ENCODE peak calls at places on chromosomes 1 and 21, in seven cellular contexts. One of them, this sample, is unnamed.
A peak's percentile ranks its signal among the peaks of the same experiment; 100 is the strongest.

GRCh38 chr1:246567258-246568235 is 1.3 kb downstream of the CNST start:
- DNase-seq in neuronal stem cell: no peak
- DNase-seq in IMR-90: peak; percentile 87
- DNase-seq in mesenchymal stem cell: peak; percentile 89
- DNase-seq in mesendoderm: peak; percentile 62
- DNase-seq in trophoblast cell: peak; percentile 59
- DNase-seq in H9: no peak
- DNase-seq in this sample: no peak

GRCh38 chr1:213552045-213552444 is 435.7 kb upstream of the PROX1 start:
- DNase-seq in trophoblast cell: no peak
- DNase-seq in IMR-90: no peak
- DNase-seq in neuronal stem cell: no peak
- DNase-seq in mesendoderm: no peak
- DNase-seq in mesenchymal stem cell: no peak
- DNase-seq in H9: no peak
- DNase-seq in this sample: no peak

GRCh38 chr1:119286587-119287181 is 81.9 kb upstream of the HAO2 start:
- DNase-seq in mesendoderm: peak; percentile 81
- DNase-seq in trophoblast cell: no peak
- DNase-seq in H9: peak; percentile 70
- DNase-seq in neuronal stem cell: peak; percentile 33
- DNase-seq in IMR-90: peak; percentile 4
- DNase-seq in mesenchymal stem cell: peak; percentile 33
- DNase-seq in this sample: peak; percentile 66

GRCh38 chr1:231106347-231106746 is 55.5 kb upstream of the TRIM67 start:
- DNase-seq in neuronal stem cell: no peak
- DNase-seq in trophoblast cell: no peak
- DNase-seq in H9: no peak
- DNase-seq in mesendoderm: no peak
- DNase-seq in IMR-90: peak; percentile 66
- DNase-seq in mesenchymal stem cell: peak; percentile 59
- DNase-seq in this sample: no peak

GRCh38 chr21:45384656-45385548 is 20.1 kb upstream of the COL18A1 start:
- DNase-seq in neuronal stem cell: no peak
- DNase-seq in mesenchymal stem cell: no peak
- DNase-seq in H9: no peak
- DNase-seq in trophoblast cell: no peak
- DNase-seq in IMR-90: no peak
- DNase-seq in mesendoderm: no peak
- DNase-seq in this sample: no peak

GRCh38 chr1:25030674-25031589 is 100.9 kb upstream of the RUNX3 start:
- DNase-seq in mesenchymal stem cell: no peak
- DNase-seq in H9: no peak
- DNase-seq in neuronal stem cell: no peak
- DNase-seq in mesendoderm: no peak
- DNase-seq in IMR-90: peak; percentile 23
- DNase-seq in trophoblast cell: no peak
- DNase-seq in this sample: no peak

GRCh38 chr1:61287734-61288133 is 205.4 kb downstream of the NFIA start:
- DNase-seq in H9: no peak
- DNase-seq in neuronal stem cell: no peak
- DNase-seq in trophoblast cell: no peak
- DNase-seq in mesendoderm: no peak
- DNase-seq in mesenchymal stem cell: no peak
- DNase-seq in IMR-90: peak; percentile 79
- DNase-seq in this sample: no peak

GRCh38 chr1:10628685-10629084 is 153.9 kb downstream of the PEX14 start:
- DNase-seq in trophoblast cell: no peak
- DNase-seq in mesenchymal stem cell: no peak
- DNase-seq in neuronal stem cell: no peak
- DNase-seq in mesendoderm: no peak
- DNase-seq in IMR-90: peak; percentile 40
- DNase-seq in H9: no peak
- DNase-seq in this sample: no peak

GRCh38 chr1:166937329-166937728 is 38.0 kb downstream of the ILDR2 start:
- DNase-seq in mesenchymal stem cell: no peak
- DNase-seq in mesendoderm: no peak
- DNase-seq in IMR-90: no peak
- DNase-seq in neuronal stem cell: no peak
- DNase-seq in H9: no peak
- DNase-seq in trophoblast cell: no peak
- DNase-seq in this sample: no peak

GRCh38 chr1:194347184-194347583 is 1160.8 kb upstream of the B3GALT2 start:
- DNase-seq in H9: no peak
- DNase-seq in trophoblast cell: no peak
- DNase-seq in mesendoderm: peak; percentile 2
- DNase-seq in neuronal stem cell: no peak
- DNase-seq in IMR-90: peak; percentile 22
- DNase-seq in mesenchymal stem cell: no peak
- DNase-seq in this sample: no peak

GRCh38 chr1:161792740-161793139 is 26.6 kb downstream of the ATF6 start:
- DNase-seq in IMR-90: peak; percentile 93
- DNase-seq in mesenchymal stem cell: peak; percentile 80
- DNase-seq in trophoblast cell: peak; percentile 13
- DNase-seq in H9: no peak
- DNase-seq in mesendoderm: peak; percentile 68
- DNase-seq in neuronal stem cell: peak; percentile 20
- DNase-seq in this sample: no peak

GRCh38 chr1:46516551-46516950 is 26.9 kb downstream of the DMBX1 start:
- DNase-seq in mesendoderm: no peak
- DNase-seq in H9: no peak
- DNase-seq in IMR-90: no peak
- DNase-seq in neuronal stem cell: no peak
- DNase-seq in mesenchymal stem cell: no peak
- DNase-seq in trophoblast cell: no peak
- DNase-seq in this sample: no peak

GRCh38 chr1:233386336-233386735 is 58.8 kb downstream of the MAP3K21 start:
- DNase-seq in neuronal stem cell: no peak
- DNase-seq in trophoblast cell: no peak
- DNase-seq in H9: no peak
- DNase-seq in IMR-90: no peak
- DNase-seq in mesenchymal stem cell: no peak
- DNase-seq in mesendoderm: no peak
- DNase-seq in this sample: no peak

GRCh38 chr21:41715649-41716321 is 51.1 kb downstream of the RIPK4 start:
- DNase-seq in trophoblast cell: peak; percentile 95
- DNase-seq in mesenchymal stem cell: no peak
- DNase-seq in IMR-90: no peak
- DNase-seq in neuronal stem cell: no peak
- DNase-seq in mesendoderm: peak; percentile 93
- DNase-seq in H9: no peak
- DNase-seq in this sample: no peak

GRCh38 chr1:77925536-77925935 is 37.1 kb downstream of the NEXN start:
- DNase-seq in trophoblast cell: no peak
- DNase-seq in mesenchymal stem cell: no peak
- DNase-seq in mesendoderm: no peak
- DNase-seq in IMR-90: peak; percentile 47
- DNase-seq in neuronal stem cell: no peak
- DNase-seq in H9: no peak
- DNase-seq in this sample: no peak

GRCh38 chr1:214548988-214549387 is 2.4 kb downstream of the PTPN14 start:
- DNase-seq in neuronal stem cell: no peak
- DNase-seq in IMR-90: peak; percentile 63
- DNase-seq in mesendoderm: no peak
- DNase-seq in H9: no peak
- DNase-seq in mesenchymal stem cell: peak; percentile 61
- DNase-seq in trophoblast cell: no peak
- DNase-seq in this sample: no peak

DNA sequence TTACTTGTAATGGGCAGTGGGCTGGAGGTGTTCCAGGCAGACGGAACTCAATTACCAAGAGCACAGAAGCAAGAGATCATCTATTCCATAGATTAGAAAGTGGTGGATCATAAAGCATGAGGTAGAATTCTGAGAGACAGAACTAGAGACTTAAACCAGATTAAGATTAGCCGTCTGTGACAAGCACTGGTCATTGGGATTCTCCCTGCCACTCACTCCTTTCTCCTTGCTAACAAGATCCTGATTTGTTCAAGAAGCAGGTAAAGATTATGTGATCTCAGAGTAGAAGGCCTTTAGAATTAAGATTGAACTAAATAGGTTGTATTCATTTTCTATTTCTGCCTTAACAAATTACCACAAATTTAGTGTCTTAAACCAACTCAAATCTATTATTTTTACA is 1.5 kb upstream of the HSPA13 start:
- DNase-seq in mesenchymal stem cell: no peak
- DNase-seq in H9: no peak
- DNase-seq in trophoblast cell: no peak
- DNase-seq in mesendoderm: no peak
- DNase-seq in neuronal stem cell: no peak
- DNase-seq in IMR-90: no peak
- DNase-seq in this sample: no peak
- H2AK5ac ChIP-seq in mesenchymal stem cell: no peak overlapping the region
- H2AK5ac ChIP-seq in H9: no peak overlapping the region
- H2AK5ac ChIP-seq in trophoblast cell: no peak overlapping the region
- H2AK5ac ChIP-seq in mesendoderm: no peak overlapping the region
- H2AK5ac ChIP-seq in neuronal stem cell: no peak overlapping the region
- H2AK5ac ChIP-seq in IMR-90: no peak overlapping the region
- H2AK5ac ChIP-seq in this sample: no peak overlapping the region

DNA sequence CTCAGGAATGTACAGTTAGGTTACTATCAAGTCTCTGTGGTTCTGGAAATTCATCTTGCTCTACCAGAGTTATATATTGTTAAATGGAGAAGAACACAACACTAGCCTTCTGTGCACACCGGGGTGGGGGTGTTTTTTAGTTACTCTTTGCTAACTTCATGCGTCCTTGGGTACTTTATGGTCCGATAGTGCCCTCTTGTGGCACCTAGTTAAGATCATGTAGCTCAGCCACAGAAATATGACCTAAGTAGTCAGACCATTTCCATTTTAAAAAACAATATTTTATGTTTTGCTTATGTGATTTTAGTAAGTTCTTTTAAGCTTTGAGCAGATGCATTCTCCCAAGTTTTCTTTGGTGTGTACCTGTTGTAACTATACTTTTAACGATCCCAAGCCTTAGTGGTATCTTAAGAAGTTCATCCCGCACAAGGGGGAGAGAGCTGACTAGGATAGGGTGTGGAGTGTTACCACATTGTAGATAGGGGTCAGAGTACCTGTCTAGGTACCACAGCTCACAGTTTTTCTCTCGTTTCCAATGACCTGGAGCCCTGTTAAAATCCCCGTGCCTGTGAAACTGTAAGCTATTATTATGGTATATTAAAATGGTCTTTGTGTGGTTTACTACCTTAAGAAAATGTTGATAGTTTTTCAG is 20.6 kb upstream of the SH3D21 start:
- DNase-seq in neuronal stem cell: peak; percentile 79
- DNase-seq in mesendoderm: peak; percentile 89
- DNase-seq in trophoblast cell: peak; percentile 64
- DNase-seq in mesenchymal stem cell: peak; percentile 89
- DNase-seq in H9: peak; percentile 48
- DNase-seq in IMR-90: peak; percentile 92
- DNase-seq in this sample: peak; percentile 53
- H2AK5ac ChIP-seq in neuronal stem cell: no peak overlapping the region
- H2AK5ac ChIP-seq in mesendoderm: no peak overlapping the region
- H2AK5ac ChIP-seq in trophoblast cell: no peak overlapping the region
- H2AK5ac ChIP-seq in mesenchymal stem cell: no peak overlapping the region
- H2AK5ac ChIP-seq in H9: no peak overlapping the region
- H2AK5ac ChIP-seq in IMR-90: no peak overlapping the region
- H2AK5ac ChIP-seq in this sample: no peak overlapping the region

GRCh38 chr1:183905497-183905896 is 100.6 kb downstream of the RGL1 start:
- DNase-seq in mesenchymal stem cell: no peak
- DNase-seq in neuronal stem cell: no peak
- DNase-seq in trophoblast cell: no peak
- DNase-seq in H9: no peak
- DNase-seq in IMR-90: no peak
- DNase-seq in mesendoderm: no peak
- DNase-seq in this sample: no peak

GRCh38 chr1:183901748-183902341 is 96.9 kb downstream of the RGL1 start:
- DNase-seq in IMR-90: peak; percentile 34
- DNase-seq in neuronal stem cell: no peak
- DNase-seq in H9: no peak
- DNase-seq in mesendoderm: no peak
- DNase-seq in trophoblast cell: no peak
- DNase-seq in mesenchymal stem cell: no peak
- DNase-seq in this sample: no peak

GRCh38 chr1:183898610-183899009 is 93.7 kb downstream of the RGL1 start:
- DNase-seq in H9: no peak
- DNase-seq in trophoblast cell: no peak
- DNase-seq in IMR-90: no peak
- DNase-seq in mesendoderm: no peak
- DNase-seq in mesenchymal stem cell: no peak
- DNase-seq in neuronal stem cell: no peak
- DNase-seq in this sample: no peak

GRCh38 chr1:183907106-183907505 is 102.2 kb downstream of the RGL1 start:
- DNase-seq in mesenchymal stem cell: peak; percentile 25
- DNase-seq in IMR-90: peak; percentile 44
- DNase-seq in trophoblast cell: no peak
- DNase-seq in neuronal stem cell: no peak
- DNase-seq in mesendoderm: no peak
- DNase-seq in H9: no peak
- DNase-seq in this sample: no peak

DNA sequence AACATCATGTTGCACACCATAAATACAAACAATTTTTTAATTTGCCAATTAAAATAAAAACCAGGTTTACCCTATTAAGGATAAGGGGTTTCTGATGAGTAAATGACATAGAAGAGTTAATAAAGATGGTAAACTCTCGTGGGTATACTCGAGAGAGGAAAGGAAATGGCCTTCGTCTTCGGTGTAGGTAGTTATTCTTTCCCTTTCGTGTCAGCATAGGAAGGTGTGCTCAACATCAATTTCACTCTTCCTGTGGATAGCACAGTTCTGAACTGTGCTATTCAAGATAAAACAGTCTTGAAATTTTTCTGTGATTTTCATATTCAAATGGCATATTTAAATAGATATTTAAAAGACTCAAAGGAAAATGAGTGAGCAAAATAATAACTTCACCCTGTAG is 98.2 kb downstream of the RGL1 start:
- DNase-seq in IMR-90: no peak
- DNase-seq in mesendoderm: no peak
- DNase-seq in mesenchymal stem cell: no peak
- DNase-seq in neuronal stem cell: no peak
- DNase-seq in trophoblast cell: no peak
- DNase-seq in H9: no peak
- DNase-seq in this sample: no peak
- H2AK5ac ChIP-seq in IMR-90: no peak overlapping the region
- H2AK5ac ChIP-seq in mesendoderm: no peak overlapping the region
- H2AK5ac ChIP-seq in mesenchymal stem cell: no peak overlapping the region
- H2AK5ac ChIP-seq in neuronal stem cell: no peak overlapping the region
- H2AK5ac ChIP-seq in trophoblast cell: no peak overlapping the region
- H2AK5ac ChIP-seq in H9: no peak overlapping the region
- H2AK5ac ChIP-seq in this sample: no peak overlapping the region

DNA sequence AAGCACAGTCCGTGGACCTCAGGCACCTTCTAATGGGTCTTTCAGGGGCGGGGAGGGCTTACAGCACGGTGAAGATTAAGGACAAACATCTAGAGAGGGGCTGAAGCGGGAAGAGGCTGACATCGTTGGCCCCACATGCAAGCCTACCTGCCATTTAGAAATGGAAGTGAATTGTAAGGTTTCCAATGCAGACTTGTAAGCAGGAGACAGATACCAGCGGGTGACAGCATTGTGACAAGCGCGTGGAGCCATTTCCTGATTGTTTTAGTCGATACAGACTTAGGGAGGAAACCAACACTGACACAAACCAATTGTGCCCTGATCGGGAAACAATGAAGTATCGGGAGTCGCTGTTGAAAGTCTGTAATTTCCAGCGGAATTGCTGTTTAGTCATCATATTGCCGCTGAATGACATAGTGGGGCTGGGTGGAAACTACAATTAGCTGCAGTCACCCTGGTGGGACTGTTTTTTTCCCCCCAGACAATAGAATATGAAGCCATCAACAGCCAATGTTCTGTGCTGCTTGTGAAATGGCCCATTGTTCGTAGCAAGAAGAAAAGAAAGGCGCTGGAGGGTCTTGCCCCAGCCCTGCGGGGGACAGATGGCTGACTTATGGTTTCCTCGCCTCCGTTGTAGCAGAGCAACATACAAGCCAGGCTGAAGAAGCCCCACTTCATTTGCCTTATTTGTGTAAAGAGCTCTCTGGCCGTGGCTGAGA is 462.6 kb downstream of the CAMTA1 start:
- DNase-seq in neuronal stem cell: no peak
- DNase-seq in mesenchymal stem cell: no peak
- DNase-seq in trophoblast cell: no peak
- DNase-seq in H9: no peak
- DNase-seq in mesendoderm: no peak
- DNase-seq in IMR-90: no peak
- DNase-seq in this sample: no peak
- H2AK5ac ChIP-seq in neuronal stem cell: no peak overlapping the region
- H2AK5ac ChIP-seq in mesenchymal stem cell: no peak overlapping the region
- H2AK5ac ChIP-seq in trophoblast cell: no peak overlapping the region
- H2AK5ac ChIP-seq in H9: no peak overlapping the region
- H2AK5ac ChIP-seq in mesendoderm: no peak overlapping the region
- H2AK5ac ChIP-seq in IMR-90: no peak overlapping the region
- H2AK5ac ChIP-seq in this sample: no peak overlapping the region